ENCODE peak calls at places on chromosomes 7 and 10, in six cellular contexts. I is IMR-90, C is H9, O is mesendoderm, S is neuronal stem cell, H is H1. E is an unnamed sample.

GRCh38 chr7:2698581-2699288 is 10.7 kb downstream of the AMZ1 start:
- DNase-seq in O (no peak), H (no peak), I (no peak), S (no peak), C (no peak), E (no peak)

GRCh38 chr10:123027861-123028260 is 19.1 kb downstream of the ACADSB start:
- DNase-seq in H (no peak), S (no peak), C (no peak), I (peak), O (no peak), E (no peak)

GRCh38 chr7:41027428-41028115 is 675.3 kb downstream of the INHBA start:
- DNase-seq in H (no peak), S (no peak), C (no peak), O (peak), I (peak), E (peak)

GRCh38 chr7:143885951-143886350 is 16.0 kb downstream of the TCAF1 start:
- DNase-seq in C (no peak), H (no peak), S (no peak), O (no peak), I (no peak), E (no peak)

GRCh38 chr7:32108651-32109050 is 38.4 kb upstream of the PDE1C start:
- DNase-seq in O (no peak), S (no peak), H (no peak), I (no peak), C (no peak), E (no peak)

GRCh38 chr7:30170460-30171197 is 35.8 kb downstream of the MTURN start:
- DNase-seq in C (no peak), O (no peak), I (no peak), S (no peak), H (no peak), E (no peak)

GRCh38 chr10:31947144-31947926 is 18.7 kb upstream of the ARHGAP12 start:
- DNase-seq in H (no peak), C (no peak), O (peak), I (peak), S (no peak), E (peak)

GRCh38 chr10:99975942-99976809 is 33.6 kb downstream of the DNMBP start:
- DNase-seq in S (no peak), I (peak), O (no peak), C (no peak), H (no peak), E (peak)

GRCh38 chr10:30059209-30060107 is at the start of gene JCAD:
- DNase-seq in C (peak), S (peak), I (no peak), H (peak), O (peak), E (peak)

GRCh38 chr7:123552641-123553040 is 5.0 kb downstream of the NDUFA5 start:
- DNase-seq in I (no peak), S (no peak), H (no peak), O (no peak), C (no peak), E (no peak)

GRCh38 chr10:132193907-132194552 is 7.3 kb downstream of the DPYSL4 start:
- DNase-seq in O (no peak), H (no peak), I (no peak), C (no peak), S (no peak), E (no peak)

GRCh38 chr7:149126662-149127321 is 668 bp upstream of the ZNF425 start:
- DNase-seq in I (peak), C (no peak), H (peak), S (no peak), O (peak), E (no peak)

GRCh38 chr7:44757311-44757710 is 8.7 kb downstream of the ZMIZ2 start:
- DNase-seq in C (no peak), O (no peak), H (no peak), S (no peak), I (no peak), E (no peak)

GRCh38 chr10:11808808-11809207 is 14.3 kb upstream of the PROSER2 start:
- DNase-seq in C (no peak), O (no peak), H (no peak), S (no peak), I (no peak), E (no peak)

GRCh38 chr10:124152139-124152780 is 58.9 kb upstream of the CHST15 start:
- DNase-seq in H (no peak), I (peak), S (no peak), C (peak), O (peak), E (peak)

GRCh38 chr10:5499493-5499800 is at the start of gene CALML5:
- DNase-seq in S (no peak), I (no peak), H (no peak), C (no peak), O (no peak), E (no peak)
- H2AK5ac ChIP-seq in S (peak), I (no peak), H (no peak), C (no peak), O (no peak), E (no peak)

DNA sequence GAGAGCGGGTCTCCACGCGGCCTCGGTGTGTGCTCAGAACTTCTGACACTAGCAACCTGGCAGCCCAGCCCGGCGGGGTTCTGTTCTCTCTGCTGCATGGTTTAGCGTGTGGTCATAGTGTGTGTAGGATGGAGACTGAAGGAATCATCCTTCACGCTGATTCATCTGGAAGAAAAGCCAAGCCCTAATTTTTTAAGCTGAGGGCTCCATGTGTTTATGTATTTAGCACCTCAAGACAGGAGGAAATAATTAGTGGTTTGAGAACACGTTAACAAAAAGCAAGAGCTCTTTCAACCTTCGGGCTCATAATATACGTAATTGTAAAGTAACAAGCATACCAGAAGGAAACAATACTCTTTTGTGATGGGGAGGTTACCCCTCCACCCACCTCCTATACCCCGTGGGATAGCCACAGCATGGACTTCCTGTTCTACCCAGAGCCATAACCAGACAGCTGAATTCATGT is 504.6 kb upstream of the MKI67 start:
- DNase-seq in I (no peak), H (no peak), O (no peak), S (no peak), C (no peak), E (no peak)
- H4K8ac ChIP-seq in I (no peak), H (no peak), O (no peak), S (no peak), C (no peak), E (no peak)

GRCh38 chr7:84614821-84615506 is 420.4 kb upstream of the SEMA3A start:
- DNase-seq in H (no peak), C (no peak), S (no peak), I (no peak), O (no peak), E (no peak)
- H2BK15ac ChIP-seq in H (no peak), C (no peak), S (no peak), I (no peak), O (no peak), E (no peak)

GRCh38 chr10:101974091-101974799 is 81.7 kb downstream of the ARMH3 start:
- DNase-seq in I (no peak), H (no peak), C (no peak), O (no peak), S (no peak), E (peak)
- H2AK5ac ChIP-seq in I (no peak), H (no peak), C (no peak), O (no peak), S (no peak), E (no peak)